ENCODE peak calls at places on chromosomes 1 and 21, in nine cellular contexts. Z is CD8-positive, alpha-beta T cell; K is stimulated activated CD8-positive, alpha-beta memory T cell treated with anti-CD3 and anti-CD28 coated beads, Interleukin-4, amount 100 ng/mL, for 1 hour; R is progenitor cell of endocrine pancreas; S is breast epithelium; L is left lung; Y is activated CD4-positive, alpha-beta T cell treated with anti-CD3 and anti-CD28 coated beads, Interleukin-2, amount 50 U/mL, for 4 hours; O is dermis microvascular lymphatic vessel endothelial cell; E is brain microvascular endothelial cell. B is an unnamed sample.

GRCh38 chr21:46188226-46189212 is 4.3 kb upstream of the SPATC1L start:
- DNase-seq in L (no peak), Y (no peak), K (no peak), E (peak), Z (no peak), R (no peak), O (peak), S (peak), B (no peak)

GRCh38 chr1:172733815-172734214 is 74.9 kb downstream of the FASLG start:
- DNase-seq in R (no peak), O (no peak), S (no peak), L (no peak), Y (no peak), Z (no peak), E (no peak), K (no peak), B (no peak)

GRCh38 chr1:233647083-233647482 is 33.2 kb downstream of the KCNK1 start:
- DNase-seq in L (no peak), K (no peak), R (no peak), Z (no peak), O (no peak), Y (no peak), E (no peak), S (no peak), B (no peak)

GRCh38 chr21:45070970-45071369 is 3.4 kb upstream of the ADARB1 start:
- DNase-seq in Z (no peak), O (no peak), S (no peak), Y (no peak), E (no peak), L (no peak), R (no peak), K (no peak), B (no peak)

GRCh38 chr1:161199506-161200119 is 759 bp upstream of the ADAMTS4 start:
- DNase-seq in K (no peak), Z (no peak), L (no peak), O (no peak), S (no peak), E (no peak), R (no peak), Y (no peak), B (peak)

GRCh38 chr1:13779930-13780329 is 79.9 kb downstream of the PRDM2 start:
- DNase-seq in Z (no peak), E (no peak), K (no peak), O (no peak), L (no peak), R (no peak), Y (no peak), S (no peak), B (no peak)

GRCh38 chr1:20426923-20427322 is 59.1 kb downstream of the CAMK2N1 start:
- DNase-seq in Z (no peak), S (peak), E (peak), Y (no peak), O (no peak), R (no peak), L (no peak), K (no peak), B (no peak)

GRCh38 chr1:5365751-5366150 is 626.5 kb downstream of the NPHP4 start:
- DNase-seq in Z (no peak), E (no peak), L (no peak), O (no peak), K (no peak), S (no peak), R (no peak), Y (no peak), B (no peak)

GRCh38 chr1:25051906-25052305 is 121.8 kb upstream of the RUNX3 start:
- DNase-seq in K (no peak), R (no peak), Z (no peak), S (no peak), O (no peak), L (no peak), Y (no peak), E (no peak), B (no peak)

GRCh38 chr21:14259669-14260458 is 43.9 kb downstream of the RBM11 start:
- DNase-seq in E (peak), S (no peak), Y (no peak), K (no peak), Z (no peak), O (peak), L (no peak), R (no peak), B (peak)

GRCh38 chr1:220803401-220804201 is 16.9 kb downstream of the MTARC1 start:
- DNase-seq in E (peak), O (no peak), Y (no peak), Z (no peak), K (no peak), R (no peak), S (no peak), L (no peak), B (no peak)

GRCh38 chr1:27979151-27979858 is 19.5 kb downstream of the XKR8 start:
- DNase-seq in O (no peak), E (peak), R (no peak), L (no peak), S (no peak), Y (no peak), K (no peak), Z (no peak), B (peak)

GRCh38 chr1:76021816-76022215 is 52.7 kb upstream of the ST6GALNAC3 start:
- DNase-seq in O (no peak), S (no peak), Y (no peak), L (no peak), R (no peak), K (no peak), Z (no peak), E (no peak), B (no peak)

GRCh38 chr1:177278626-177279390 is 108.0 kb downstream of the BRINP2 start:
- DNase-seq in R (no peak), K (no peak), S (no peak), Y (no peak), Z (no peak), E (peak), L (no peak), O (no peak), B (no peak)

GRCh38 chr21:41100826-41101550 is 67.0 kb upstream of the BACE2 start:
- DNase-seq in L (no peak), O (no peak), R (no peak), Z (no peak), K (no peak), Y (no peak), S (no peak), E (no peak), B (no peak)